ENCODE peak calls at places on chromosomes 5 and 9, in seven cellular contexts. One of them, this sample, is unnamed.

GRCh38 chr9:85178486-85178885 is 509.0 kb downstream of the NTRK2 start:
- DNase-seq in HCT116: no peak
- DNase-seq in endothelial cell of umbilical vein: no peak
- DNase-seq in lower leg skin: no peak
- DNase-seq in IMR-90: no peak
- DNase-seq in sigmoid colon: no peak
- DNase-seq in prostate gland: no peak
- DNase-seq in this sample: no peak

GRCh38 chr9:36407122-36407723 is 7.2 kb upstream of the RNF38 start:
- DNase-seq in lower leg skin: peak; percentile 88
- DNase-seq in sigmoid colon: peak; percentile 70
- DNase-seq in HCT116: peak; percentile 50
- DNase-seq in endothelial cell of umbilical vein: peak; percentile 71
- DNase-seq in IMR-90: peak; percentile 65
- DNase-seq in prostate gland: peak; percentile 54
- DNase-seq in this sample: peak; percentile 87

GRCh38 chr5:65037845-65038815 is 269.4 kb downstream of the CWC27 start:
- DNase-seq in HCT116: peak; percentile 65
- DNase-seq in endothelial cell of umbilical vein: peak; percentile 48
- DNase-seq in sigmoid colon: no peak
- DNase-seq in prostate gland: no peak
- DNase-seq in lower leg skin: no peak
- DNase-seq in IMR-90: no peak
- DNase-seq in this sample: peak; percentile 44

GRCh38 chr9:36337002-36337401 is 63.1 kb downstream of the RNF38 start:
- DNase-seq in HCT116: no peak
- DNase-seq in prostate gland: no peak
- DNase-seq in sigmoid colon: no peak
- DNase-seq in IMR-90: no peak
- DNase-seq in lower leg skin: no peak
- DNase-seq in endothelial cell of umbilical vein: no peak
- DNase-seq in this sample: no peak

GRCh38 chr5:123512631-123513461 is 869 bp downstream of the CSNK1G3 start:
- DNase-seq in HCT116: no peak
- DNase-seq in endothelial cell of umbilical vein: peak; percentile 53
- DNase-seq in sigmoid colon: peak; percentile 71
- DNase-seq in prostate gland: no peak
- DNase-seq in lower leg skin: peak; percentile 89
- DNase-seq in IMR-90: peak; percentile 30
- DNase-seq in this sample: peak; percentile 74

GRCh38 chr5:176359658-176360057 is 1.9 kb downstream of the KIAA1191 start:
- DNase-seq in sigmoid colon: no peak
- DNase-seq in HCT116: no peak
- DNase-seq in endothelial cell of umbilical vein: no peak
- DNase-seq in prostate gland: no peak
- DNase-seq in IMR-90: peak; percentile 47
- DNase-seq in lower leg skin: no peak
- DNase-seq in this sample: peak; percentile 29

GRCh38 chr9:130858734-130859705 is 24.0 kb downstream of the ABL1 start:
- DNase-seq in HCT116: no peak
- DNase-seq in IMR-90: no peak
- DNase-seq in sigmoid colon: peak; percentile 85
- DNase-seq in lower leg skin: no peak
- DNase-seq in prostate gland: no peak
- DNase-seq in endothelial cell of umbilical vein: no peak
- DNase-seq in this sample: no peak

GRCh38 chr5:10521466-10522223 is 42.2 kb upstream of the ANKRD33B start:
- DNase-seq in endothelial cell of umbilical vein: no peak
- DNase-seq in lower leg skin: no peak
- DNase-seq in sigmoid colon: no peak
- DNase-seq in IMR-90: no peak
- DNase-seq in prostate gland: no peak
- DNase-seq in HCT116: peak; percentile 27
- DNase-seq in this sample: no peak

GRCh38 chr5:114363837-114364236 is 2.0 kb downstream of the KCNN2 start:
- DNase-seq in HCT116: no peak
- DNase-seq in sigmoid colon: no peak
- DNase-seq in IMR-90: no peak
- DNase-seq in endothelial cell of umbilical vein: no peak
- DNase-seq in lower leg skin: no peak
- DNase-seq in prostate gland: peak; percentile 11
- DNase-seq in this sample: no peak

DNA sequence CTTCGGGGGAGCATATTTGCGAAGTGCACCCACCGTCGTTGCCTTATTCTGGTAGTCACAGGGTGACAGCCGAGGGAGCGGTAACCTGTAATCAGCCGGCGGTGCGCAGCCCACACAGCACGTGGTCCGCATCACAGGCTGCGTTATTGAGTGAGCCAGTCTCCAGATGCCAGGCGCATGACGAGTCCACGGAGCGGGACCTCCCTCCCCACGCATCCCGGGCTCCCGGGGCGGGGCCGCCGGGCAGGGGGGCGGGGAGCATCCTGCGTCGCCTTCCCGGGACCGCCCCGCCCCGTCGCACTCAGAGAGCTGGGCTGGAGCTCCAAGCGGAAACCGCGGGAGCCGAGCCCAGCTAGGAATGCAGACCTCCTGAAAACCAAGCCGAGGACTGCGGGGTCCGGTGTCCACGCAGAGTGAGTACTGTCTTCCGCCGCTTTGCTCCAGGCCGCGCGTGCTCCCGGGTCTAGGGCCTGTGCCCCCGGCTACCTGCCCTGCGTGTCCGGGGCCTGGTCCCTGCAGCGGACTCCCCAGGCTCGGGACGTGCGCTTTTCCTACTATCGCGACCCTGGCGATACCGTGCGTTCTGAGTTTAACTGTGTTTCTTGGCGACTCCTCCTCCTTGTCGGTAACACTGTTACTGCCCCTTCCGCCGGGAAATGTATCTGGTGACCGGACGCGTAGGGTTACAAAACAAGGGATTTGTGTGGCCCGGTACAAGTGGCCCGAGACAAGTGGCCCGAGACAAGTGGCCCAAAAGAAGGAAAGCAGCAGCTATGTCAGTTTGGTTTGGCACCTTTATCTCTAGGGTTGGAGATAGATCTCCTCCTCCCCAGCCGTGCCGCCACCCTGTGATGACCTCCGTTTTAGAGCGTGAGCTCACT is 40.6 kb downstream of the CAST start:
- DNase-seq in HCT116: peak; percentile 86
- DNase-seq in prostate gland: peak; percentile 87
- DNase-seq in sigmoid colon: peak; percentile 98
- DNase-seq in lower leg skin: peak; percentile 99
- DNase-seq in endothelial cell of umbilical vein: peak; percentile 90
- DNase-seq in IMR-90: peak; percentile 97
- DNase-seq in this sample: peak; percentile 91
- TF ChIP-seq POLR2A in HCT116: no peak
- TF ChIP-seq POLR2A in prostate gland: peak; percentile 79
- TF ChIP-seq POLR2A in sigmoid colon: peak; percentile 71
- TF ChIP-seq POLR2A in lower leg skin: peak; percentile 35
- TF ChIP-seq POLR2A in endothelial cell of umbilical vein: peak; percentile 80
- TF ChIP-seq POLR2A in IMR-90: peak; percentile 92
- TF ChIP-seq POLR2A in this sample: peak; percentile 67

DNA sequence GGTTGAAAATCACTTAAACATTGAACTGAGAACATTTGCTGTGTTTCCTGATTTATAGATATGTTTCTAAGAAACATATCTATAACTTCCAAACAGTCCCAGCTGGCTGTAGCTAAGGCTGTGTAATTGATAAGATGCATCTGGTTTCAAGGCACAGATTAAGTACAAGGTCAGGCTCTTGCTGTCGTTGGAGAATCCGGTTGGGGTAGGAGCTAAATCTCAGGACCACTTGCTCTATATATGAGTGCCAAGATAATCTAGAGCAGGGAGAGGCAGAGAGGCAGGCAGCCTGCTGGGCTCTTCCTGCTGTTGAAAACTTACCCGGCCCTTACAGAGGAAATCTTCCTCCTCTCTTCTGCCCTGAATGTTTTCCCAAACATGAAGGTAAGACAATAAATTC is at the start of gene C7:
- DNase-seq in IMR-90: peak; percentile 19
- DNase-seq in prostate gland: no peak
- DNase-seq in sigmoid colon: no peak
- DNase-seq in lower leg skin: no peak
- DNase-seq in endothelial cell of umbilical vein: peak; percentile 35
- DNase-seq in HCT116: no peak
- DNase-seq in this sample: peak; percentile 63
- TF ChIP-seq POLR2A in IMR-90: no peak
- TF ChIP-seq POLR2A in prostate gland: no peak
- TF ChIP-seq POLR2A in sigmoid colon: no peak
- TF ChIP-seq POLR2A in lower leg skin: no peak
- TF ChIP-seq POLR2A in endothelial cell of umbilical vein: no peak
- TF ChIP-seq POLR2A in HCT116: no peak
- TF ChIP-seq POLR2A in this sample: no peak

GRCh38 chr9:38423939-38424843 is at the start of gene IGFBPL1:
- DNase-seq in prostate gland: no peak
- DNase-seq in sigmoid colon: no peak
- DNase-seq in lower leg skin: peak; percentile 40
- DNase-seq in HCT116: no peak
- DNase-seq in endothelial cell of umbilical vein: peak; percentile 29
- DNase-seq in IMR-90: no peak
- DNase-seq in this sample: peak; percentile 2
- TF ChIP-seq POLR2A in prostate gland: no peak
- TF ChIP-seq POLR2A in sigmoid colon: no peak
- TF ChIP-seq POLR2A in lower leg skin: no peak
- TF ChIP-seq POLR2A in HCT116: no peak
- TF ChIP-seq POLR2A in endothelial cell of umbilical vein: no peak
- TF ChIP-seq POLR2A in IMR-90: no peak
- TF ChIP-seq POLR2A in this sample: no peak

DNA sequence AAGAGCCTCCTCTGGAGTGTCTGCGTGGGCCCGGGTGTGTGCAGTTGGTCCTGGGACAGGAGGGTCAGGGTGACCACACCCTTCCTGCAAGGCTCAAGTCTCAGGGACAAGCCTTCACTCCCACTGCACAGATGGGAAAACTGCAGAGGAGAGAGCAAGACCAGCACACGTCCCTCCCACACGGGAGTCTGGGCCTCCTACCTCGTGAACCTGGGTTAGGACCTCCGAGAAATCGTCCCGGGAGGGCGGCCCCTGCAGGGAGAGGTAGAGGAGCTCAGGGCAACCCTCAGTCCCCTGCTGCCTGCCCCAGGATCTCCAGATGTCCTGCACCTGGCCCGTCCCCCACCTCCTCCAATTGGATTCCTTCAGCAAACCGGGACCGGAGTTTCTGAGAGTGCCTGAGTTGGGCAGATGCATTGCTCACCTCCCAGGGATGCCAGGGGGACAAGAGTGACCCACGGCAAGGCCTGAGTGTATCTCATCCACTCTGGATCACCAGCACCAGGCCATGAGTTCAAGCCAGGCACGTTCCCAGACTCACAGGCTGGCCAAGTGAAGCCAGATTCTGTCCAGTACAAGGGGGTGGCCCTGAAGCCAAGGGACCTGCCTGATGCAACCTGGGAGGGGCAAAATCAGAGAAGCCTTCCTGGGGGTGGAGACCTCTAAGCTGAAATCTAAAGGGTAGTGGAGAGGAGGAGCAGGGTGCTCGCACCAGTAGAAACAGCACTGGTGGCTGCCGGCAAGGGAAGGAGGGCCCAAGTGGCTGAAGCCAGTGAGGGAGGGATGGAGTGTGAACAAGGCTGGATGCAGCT is 2.1 kb downstream of the PIP5KL1 start:
- DNase-seq in IMR-90: no peak
- DNase-seq in sigmoid colon: no peak
- DNase-seq in endothelial cell of umbilical vein: no peak
- DNase-seq in lower leg skin: no peak
- DNase-seq in HCT116: no peak
- DNase-seq in prostate gland: no peak
- DNase-seq in this sample: peak; percentile 49
- TF ChIP-seq POLR2A in IMR-90: no peak
- TF ChIP-seq POLR2A in sigmoid colon: no peak
- TF ChIP-seq POLR2A in endothelial cell of umbilical vein: no peak
- TF ChIP-seq POLR2A in lower leg skin: no peak
- TF ChIP-seq POLR2A in HCT116: no peak
- TF ChIP-seq POLR2A in prostate gland: no peak
- TF ChIP-seq POLR2A in this sample: peak; percentile 11

GRCh38 chr5:38253759-38254158 is 4.6 kb upstream of the EGFLAM start:
- DNase-seq in sigmoid colon: no peak
- DNase-seq in prostate gland: no peak
- DNase-seq in IMR-90: no peak
- DNase-seq in endothelial cell of umbilical vein: no peak
- DNase-seq in lower leg skin: no peak
- DNase-seq in HCT116: no peak
- DNase-seq in this sample: no peak
- TF ChIP-seq POLR2A in sigmoid colon: no peak
- TF ChIP-seq POLR2A in prostate gland: no peak
- TF ChIP-seq POLR2A in IMR-90: no peak
- TF ChIP-seq POLR2A in endothelial cell of umbilical vein: no peak
- TF ChIP-seq POLR2A in lower leg skin: no peak
- TF ChIP-seq POLR2A in HCT116: no peak
- TF ChIP-seq POLR2A in this sample: no peak

GRCh38 chr5:163458778-163459405 is 1.0 kb downstream of the NUDCD2 start:
- DNase-seq in endothelial cell of umbilical vein: peak; percentile 31
- DNase-seq in HCT116: no peak
- DNase-seq in sigmoid colon: no peak
- DNase-seq in IMR-90: no peak
- DNase-seq in prostate gland: no peak
- DNase-seq in lower leg skin: no peak
- DNase-seq in this sample: peak; percentile 45

GRCh38 chr5:163460562-163461176 is at the start of gene HMMR:
- DNase-seq in IMR-90: peak; percentile 23
- DNase-seq in lower leg skin: no peak
- DNase-seq in sigmoid colon: no peak
- DNase-seq in HCT116: no peak
- DNase-seq in prostate gland: no peak
- DNase-seq in endothelial cell of umbilical vein: no peak
- DNase-seq in this sample: peak; percentile 89

GRCh38 chr5:163463063-163463435 is 2.6 kb downstream of the HMMR start:
- DNase-seq in HCT116: no peak
- DNase-seq in IMR-90: no peak
- DNase-seq in sigmoid colon: no peak
- DNase-seq in endothelial cell of umbilical vein: no peak
- DNase-seq in lower leg skin: no peak
- DNase-seq in prostate gland: no peak
- DNase-seq in this sample: no peak

GRCh38 chr5:163459465-163459887 is 426 bp downstream of the NUDCD2 start:
- DNase-seq in HCT116: no peak
- DNase-seq in endothelial cell of umbilical vein: no peak
- DNase-seq in prostate gland: no peak
- DNase-seq in IMR-90: peak; percentile 23
- DNase-seq in sigmoid colon: no peak
- DNase-seq in lower leg skin: no peak
- DNase-seq in this sample: no peak

DNA sequence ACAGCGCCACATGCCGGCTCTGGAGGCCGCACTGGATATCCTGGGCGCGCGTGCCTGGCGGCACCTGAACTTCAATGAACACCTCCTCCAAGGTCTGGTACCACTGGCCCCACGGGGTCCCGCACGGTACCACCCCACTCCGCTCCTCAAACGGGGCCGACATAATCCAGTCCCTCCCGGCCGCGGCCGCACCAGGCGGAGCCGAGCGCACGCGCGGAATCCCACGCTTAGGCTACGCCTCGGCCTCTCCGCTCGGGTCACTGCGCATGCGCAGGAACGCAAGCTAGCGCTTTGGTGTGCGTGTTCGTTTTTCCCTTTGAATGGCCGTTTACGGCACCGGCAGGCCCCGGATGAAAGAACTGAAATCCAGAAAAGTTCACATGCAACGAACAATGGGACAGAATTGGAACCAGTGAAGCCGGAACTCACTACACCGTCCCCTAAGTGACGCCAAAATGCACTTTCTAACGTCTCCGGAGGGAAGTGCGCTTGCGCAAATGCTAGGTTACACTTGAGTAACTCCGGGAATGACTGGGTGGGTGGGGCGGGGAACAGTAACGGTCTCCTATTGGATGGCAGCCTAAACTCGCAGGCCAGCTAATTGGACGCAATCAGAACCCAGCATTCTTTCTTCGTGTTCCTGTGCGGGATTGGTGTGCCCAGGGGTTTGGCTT is at the start of gene NUDCD2:
- DNase-seq in IMR-90: peak; percentile 99
- DNase-seq in prostate gland: peak; percentile 96
- DNase-seq in HCT116: peak; percentile 97
- DNase-seq in lower leg skin: peak; percentile 98
- DNase-seq in endothelial cell of umbilical vein: peak; percentile 99
- DNase-seq in sigmoid colon: peak; percentile 98
- DNase-seq in this sample: peak; percentile 98
- TF ChIP-seq POLR2A in IMR-90: peak; percentile 82
- TF ChIP-seq POLR2A in prostate gland: peak; percentile 71
- TF ChIP-seq POLR2A in HCT116: peak; percentile 69
- TF ChIP-seq POLR2A in lower leg skin: peak; percentile 21
- TF ChIP-seq POLR2A in endothelial cell of umbilical vein: peak; percentile 95
- TF ChIP-seq POLR2A in sigmoid colon: peak; percentile 78
- TF ChIP-seq POLR2A in this sample: peak; percentile 91